ENCODE peak calls at places on chromosomes 12 and 14, in five cellular contexts. M, K, N, H and I are unnamed samples.

GRCh38 chr14:90409209-90409730 is 12.4 kb downstream of the CALM1 start:
- DNase-seq in M (no peak), K (no peak), N (peak), H (no peak), I (no peak)

GRCh38 chr14:92990456-92991430 is 67.8 kb downstream of the CHGA start:
- DNase-seq in M (no peak), K (no peak), N (no peak), H (no peak), I (peak)

GRCh38 chr14:52014601-52015267 is 25.4 kb downstream of the RTRAF start:
- DNase-seq in M (no peak), K (no peak), N (peak), H (no peak), I (no peak)

GRCh38 chr12:96427269-96427729 is 27.1 kb upstream of the CDK17 start:
- DNase-seq in M (peak), K (no peak), N (peak), H (no peak), I (peak)

GRCh38 chr12:94553875-94554274 is 94.2 kb upstream of the CEP83 start:
- DNase-seq in M (peak), K (no peak), N (no peak), H (no peak), I (no peak)

GRCh38 chr14:90627478-90627877 is 188.8 kb downstream of the TTC7B start:
- DNase-seq in M (no peak), K (no peak), N (no peak), H (no peak), I (no peak)

GRCh38 chr14:101583006-101583708 is 21.9 kb downstream of the DIO3 start:
- DNase-seq in M (no peak), K (no peak), N (no peak), H (no peak), I (no peak)

GRCh38 chr12:46562625-46563228 is 190.2 kb upstream of the SLC38A2 start:
- DNase-seq in M (no peak), K (no peak), N (no peak), H (no peak), I (peak)

GRCh38 chr12:7259060-7259459 is 44.8 kb upstream of the ACSM4 start:
- DNase-seq in M (no peak), K (no peak), N (no peak), H (no peak), I (no peak)

GRCh38 chr14:104051092-104051813 is 34.2 kb upstream of the ASPG start:
- DNase-seq in M (no peak), K (no peak), N (no peak), H (no peak), I (no peak)

GRCh38 chr12:77814361-77814760 is 16.3 kb upstream of the NAV3 start:
- DNase-seq in M (no peak), K (no peak), N (no peak), H (no peak), I (no peak)